ENCODE peak calls at places on chromosomes 11 and 22, in ten cellular contexts. L is amniotic stem cell; G is activated effector memory CD4-positive, alpha-beta T cell treated with Interleukin-2 at 50 U/mL for 16 hours; K is PC-3; S is breast epithelium; V is stromal cell of bone marrow; Q is hypothalamus; X is adrenal gland; D is GM23338; A is heart right ventricle. H is an unnamed sample.

GRCh38 chr11:131750152-131750551 is 379.7 kb downstream of the NTM start:
- DNase-seq in L (no peak), G (no peak), K (no peak), S (no peak), V (no peak), Q (no peak), X (no peak), D (no peak), A (no peak), H (no peak)

GRCh38 chr11:8705171-8705570 is 22.6 kb downstream of the RPL27A start:
- DNase-seq in L (no peak), G (no peak), K (no peak), S (no peak), V (no peak), Q (no peak), X (no peak), D (no peak), A (no peak), H (no peak)

GRCh38 chr11:131694526-131695424 is 324.4 kb downstream of the NTM start:
- DNase-seq in L (peak; percentile 13), G (peak; percentile 9), K (peak; percentile 81), S (peak; percentile 58), V (peak; percentile 63), Q (peak; percentile 77), X (peak; percentile 89), D (peak; percentile 91), A (peak; percentile 85), H (peak; percentile 90)

GRCh38 chr11:31956310-31956709 is 134.6 kb upstream of the RCN1 start:
- DNase-seq in L (no peak), G (no peak), K (no peak), S (no peak), V (no peak), Q (no peak), X (no peak), D (no peak), A (no peak), H (no peak)

GRCh38 chr22:23527971-23528740 is 51.9 kb downstream of the IGLL1 start:
- DNase-seq in L (no peak), G (no peak), K (no peak), S (no peak), V (no peak), Q (no peak), X (no peak), D (no peak), A (no peak), H (peak; percentile 56)

GRCh38 chr11:69342588-69343330 is 48.8 kb downstream of the MYEOV start:
- DNase-seq in L (no peak), G (no peak), K (no peak), S (peak; percentile 7), V (no peak), Q (no peak), X (peak; percentile 5), D (no peak), A (no peak), H (peak; percentile 44)

GRCh38 chr11:27625347-27625912 is 74.8 kb downstream of the BDNF start:
- DNase-seq in L (no peak), G (no peak), K (no peak), S (no peak), V (no peak), Q (no peak), X (no peak), D (peak; percentile 23), A (no peak), H (no peak)

GRCh38 chr22:25382762-25383161 is 163.3 kb downstream of the CRYBB2 start:
- DNase-seq in L (no peak), G (no peak), K (no peak), S (no peak), V (no peak), Q (no peak), X (no peak), D (no peak), A (no peak), H (no peak)

GRCh38 chr22:31628969-31629723 is 32.9 kb downstream of the PISD start:
- DNase-seq in L (no peak), G (no peak), K (no peak), S (no peak), V (no peak), Q (no peak), X (no peak), D (no peak), A (no peak), H (no peak)

GRCh38 chr11:3808846-3809623 is 675 bp downstream of the PGAP2 start:
- DNase-seq in L (no peak), G (peak; percentile 25), K (peak; percentile 80), S (no peak), V (no peak), Q (no peak), X (peak; percentile 47), D (peak; percentile 65), A (no peak), H (no peak)

GRCh38 chr11:67634366-67635230 is 4.9 kb upstream of the NUDT8 start:
- DNase-seq in L (no peak), G (no peak), K (no peak), S (no peak), V (no peak), Q (no peak), X (no peak), D (no peak), A (peak; percentile 8), H (peak; percentile 57)

GRCh38 chr11:12602421-12602820 is 71.8 kb upstream of the TEAD1 start:
- DNase-seq in L (no peak), G (no peak), K (peak; percentile 49), S (no peak), V (no peak), Q (no peak), X (no peak), D (no peak), A (no peak), H (no peak)

GRCh38 chr22:27405672-27406388 is 395.7 kb downstream of the MN1 start:
- DNase-seq in L (peak; percentile 39), G (no peak), K (peak; percentile 68), S (no peak), V (no peak), Q (peak; percentile 14), X (peak; percentile 63), D (peak; percentile 72), A (peak; percentile 68), H (peak; percentile 74)

GRCh38 chr11:72773291-72773690 is 20.6 kb downstream of the STARD10 start:
- DNase-seq in L (peak; percentile 79), G (no peak), K (peak; percentile 44), S (no peak), V (peak; percentile 77), Q (peak; percentile 26), X (peak; percentile 76), D (no peak), A (no peak), H (no peak)

GRCh38 chr22:24303007-24303406 is 32.4 kb downstream of the SPECC1L start:
- DNase-seq in L (no peak), G (no peak), K (peak; percentile 56), S (no peak), V (no peak), Q (no peak), X (no peak), D (no peak), A (no peak), H (no peak)

GRCh38 chr11:70862093-70862492 is 390.3 kb downstream of the SHANK2 start:
- DNase-seq in L (no peak), G (no peak), K (no peak), S (no peak), V (no peak), Q (no peak), X (no peak), D (no peak), A (no peak), H (no peak)